ENCODE peak calls at places on chromosomes 1 and 21, in six cellular contexts. O, Q, D, H, L and S are unnamed samples.

GRCh38 chr1:62841587-62842169 is 57.7 kb downstream of the ATG4C start:
- DNase-seq in D (peak), O (no peak), H (peak), Q (peak), L (no peak), S (no peak)

GRCh38 chr1:166129006-166129405 is 37.8 kb downstream of the FAM78B start:
- DNase-seq in H (no peak), D (no peak), L (no peak), O (no peak), Q (no peak), S (no peak)

GRCh38 chr1:67544921-67545320 is 114.7 kb upstream of the SERBP1 start:
- DNase-seq in H (no peak), O (no peak), D (no peak), Q (peak), L (no peak), S (no peak)

GRCh38 chr21:42554251-42554937 is 40.7 kb downstream of the SLC37A1 start:
- DNase-seq in L (peak), Q (no peak), D (no peak), H (no peak), O (peak), S (no peak)

GRCh38 chr1:209485167-209485566 is 98.3 kb upstream of the CAMK1G start:
- DNase-seq in Q (peak), O (peak), D (peak), H (peak), L (no peak), S (peak)

GRCh38 chr1:46188295-46189030 is 9.8 kb downstream of the POMGNT1 start:
- DNase-seq in L (no peak), O (no peak), D (peak), H (no peak), Q (peak), S (no peak)

GRCh38 chr21:20618878-20619277 is 379.3 kb upstream of the NCAM2 start:
- DNase-seq in H (no peak), O (no peak), Q (no peak), D (no peak), L (no peak), S (no peak)

GRCh38 chr21:42461881-42462877 is 33.8 kb downstream of the RSPH1 start:
- DNase-seq in Q (no peak), H (no peak), O (peak), L (peak), D (no peak), S (no peak)